ENCODE peak calls at places on chromosomes 5 and 9, in seven cellular contexts. E is heart right ventricle, S is stomach, U is cardiac muscle cell, Q is adrenal gland, X is mesenchymal stem cell, N is tibial artery. P is an unnamed sample.

GRCh38 chr9:106526805-106527204 is 336.2 kb upstream of the ZNF462 start:
- DNase-seq in E (no peak), S (no peak), U (no peak), Q (no peak), X (no peak), N (no peak), P (no peak)

GRCh38 chr5:154740957-154741356 is 14.2 kb upstream of the LARP1 start:
- DNase-seq in E (no peak), S (no peak), U (peak; percentile 64), Q (peak; percentile 56), X (no peak), N (peak; percentile 39), P (no peak)

GRCh38 chr5:179125789-179126505 is 65.8 kb downstream of the ZNF354C start:
- DNase-seq in E (no peak), S (peak; percentile 20), U (no peak), Q (no peak), X (no peak), N (no peak), P (no peak)

GRCh38 chr5:36691993-36692392 is 85.6 kb downstream of the SLC1A3 start:
- DNase-seq in E (no peak), S (no peak), U (no peak), Q (no peak), X (no peak), N (no peak), P (no peak)

GRCh38 chr9:21331676-21332402 is 3.4 kb downstream of the KLHL9 start:
- DNase-seq in E (no peak), S (no peak), U (no peak), Q (no peak), X (no peak), N (no peak), P (no peak)

GRCh38 chr9:120348951-120349429 is 231.0 kb downstream of the CDK5RAP2 start:
- DNase-seq in E (peak; percentile 15), S (peak; percentile 30), U (peak; percentile 79), Q (peak; percentile 48), X (peak; percentile 49), N (no peak), P (no peak)

GRCh38 chr5:139669681-139670368 is 21.7 kb downstream of the CXXC5 start:
- DNase-seq in E (peak; percentile 59), S (peak; percentile 37), U (no peak), Q (peak; percentile 66), X (no peak), N (no peak), P (peak; percentile 88)

GRCh38 chr5:100706796-100707195 is 171.6 kb downstream of the FAM174A start:
- DNase-seq in E (no peak), S (no peak), U (peak; percentile 71), Q (no peak), X (peak; percentile 80), N (no peak), P (no peak)

GRCh38 chr5:71384706-71385105 is 70.7 kb upstream of the BDP1 start:
- DNase-seq in E (no peak), S (no peak), U (no peak), Q (no peak), X (no peak), N (no peak), P (no peak)

GRCh38 chr9:127447416-127448111 is 3.6 kb downstream of the RPL12 start:
- DNase-seq in E (no peak), S (no peak), U (no peak), Q (no peak), X (no peak), N (no peak), P (no peak)

GRCh38 chr9:98007251-98007928 is 24.2 kb downstream of the ANP32B start:
- DNase-seq in E (no peak), S (no peak), U (no peak), Q (no peak), X (peak; percentile 10), N (no peak), P (no peak)

DNA sequence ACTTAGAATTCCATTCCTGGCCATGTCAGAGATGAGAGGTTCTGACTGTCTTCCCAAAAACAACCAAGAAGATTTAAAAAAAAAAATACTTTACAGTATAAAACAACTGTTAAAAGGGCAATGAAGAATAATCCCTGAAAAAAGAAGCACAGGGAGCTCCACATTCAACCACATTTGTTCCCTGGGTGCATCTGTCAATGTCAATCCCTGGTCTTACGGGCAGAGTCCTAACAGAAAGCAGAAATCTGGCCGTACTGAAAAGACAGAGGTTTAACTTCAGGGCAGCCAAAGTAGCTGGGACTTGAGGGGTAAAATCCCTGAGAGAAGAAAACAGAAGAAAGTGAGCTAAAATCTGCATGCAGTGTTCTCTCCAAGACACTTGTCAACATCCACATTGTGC is 76.6 kb downstream of the RICTOR start:
- DNase-seq in E (no peak), S (no peak), U (no peak), Q (no peak), X (no peak), N (no peak), P (no peak)
- H3K27ac ChIP-seq in E (peak overlapping the region; percentile 10), S (peak overlapping the region; percentile 2), U (peak overlapping the region; percentile 62), Q (peak overlapping the region; percentile 0), X (no peak overlapping the region), N (no peak overlapping the region), P (no peak overlapping the region)

GRCh38 chr9:96020300-96020821 is 144.9 kb downstream of the ERCC6L2 start:
- DNase-seq in E (no peak), S (no peak), U (no peak), Q (no peak), X (no peak), N (no peak), P (no peak)
- H3K27ac ChIP-seq in E (peak overlapping the region; percentile 83), S (peak overlapping the region; percentile 84), U (no peak overlapping the region), Q (no peak overlapping the region), X (no peak overlapping the region), N (peak overlapping the region; percentile 66), P (peak overlapping the region; percentile 75)

GRCh38 chr5:148963679-148964078 is 99.2 kb downstream of the SH3TC2 start:
- DNase-seq in E (no peak), S (no peak), U (no peak), Q (peak; percentile 32), X (peak; percentile 47), N (peak; percentile 38), P (no peak)
- H3K27ac ChIP-seq in E (peak overlapping the region; percentile 82), S (no peak overlapping the region), U (no peak overlapping the region), Q (no peak overlapping the region), X (no peak overlapping the region), N (no peak overlapping the region), P (no peak overlapping the region)

GRCh38 chr5:67244345-67244793 is 47.8 kb upstream of the CD180 start:
- DNase-seq in E (peak; percentile 34), S (no peak), U (peak; percentile 55), Q (peak; percentile 47), X (no peak), N (no peak), P (no peak)
- H3K27ac ChIP-seq in E (peak overlapping the region; percentile 35), S (no peak overlapping the region), U (no peak overlapping the region), Q (no peak overlapping the region), X (no peak overlapping the region), N (no peak overlapping the region), P (no peak overlapping the region)

GRCh38 chr5:138438724-138439536 is at the start of gene REEP2:
- DNase-seq in E (no peak), S (peak; percentile 55), U (peak; percentile 63), Q (peak; percentile 42), X (peak; percentile 63), N (no peak), P (peak; percentile 32)
- H3K27ac ChIP-seq in E (peak within 1 kb of the TSS; percentile 31), S (peak within 1 kb of the TSS; percentile 63), U (peak within 1 kb of the TSS; percentile 4), Q (no peak within 1 kb of the TSS), X (no peak within 1 kb of the TSS), N (peak within 1 kb of the TSS; percentile 46), P (no peak within 1 kb of the TSS)

P was measured in Peyer's patch.